ENCODE peak calls at places on chromosomes 2 and 18, in four cellular contexts. P, K, R and F are unnamed samples.

GRCh38 chr2:197183355-197183754 is 127.2 kb downstream of the ANKRD44 start:
- DNase-seq in K (no peak), R (no peak), P (no peak), F (no peak)

GRCh38 chr2:72034353-72035095 is 113.1 kb downstream of the CYP26B1 start:
- DNase-seq in K (no peak), R (no peak), P (no peak), F (peak; percentile 2)

GRCh38 chr2:107384426-107384825 is 442.3 kb upstream of the RGPD4 start:
- DNase-seq in P (no peak), K (no peak), R (no peak), F (no peak)

GRCh38 chr2:241329669-241330615 is 14.2 kb downstream of the SEPTIN2 start:
- DNase-seq in R (no peak), P (peak; percentile 58), K (no peak), F (no peak)

GRCh38 chr2:98664323-98664722 is 55.9 kb downstream of the UNC50 start:
- DNase-seq in P (peak; percentile 88), R (no peak), K (peak; percentile 13), F (no peak)

GRCh38 chr2:26754972-26755670 is 9.0 kb upstream of the SLC35F6 start:
- DNase-seq in R (peak; percentile 60), K (no peak), P (no peak), F (no peak)

GRCh38 chr18:5284808-5285207 is 10.7 kb downstream of the ZBTB14 start:
- DNase-seq in P (no peak), K (no peak), R (no peak), F (no peak)

GRCh38 chr2:176106636-176107539 is at the start of gene HOXD11:
- DNase-seq in P (peak; percentile 70), R (peak; percentile 65), K (no peak), F (no peak)

GRCh38 chr2:120456867-120457266 is 110.9 kb downstream of the INHBB start:
- DNase-seq in K (no peak), P (no peak), R (no peak), F (no peak)

GRCh38 chr2:206276169-206276927 is 1.9 kb downstream of the ZDBF2 start:
- DNase-seq in K (no peak), P (no peak), R (peak; percentile 27), F (no peak)

GRCh38 chr2:105643405-105644173 is 101.1 kb upstream of the NCK2 start:
- DNase-seq in R (no peak), P (no peak), K (no peak), F (no peak)

GRCh38 chr2:237171396-237171795 is 85.7 kb downstream of the COPS8 start:
- DNase-seq in R (no peak), P (peak; percentile 63), K (peak; percentile 19), F (peak; percentile 68)

GRCh38 chr2:54503192-54503591 is 47.1 kb downstream of the SPTBN1 start:
- DNase-seq in K (no peak), P (no peak), R (peak; percentile 80), F (peak; percentile 32)

GRCh38 chr2:64592994-64593655 is 60.6 kb downstream of the SERTAD2 start:
- DNase-seq in R (no peak), P (no peak), K (no peak), F (no peak)

GRCh38 chr2:37378411-37378810 is 34.0 kb downstream of the QPCT start:
- DNase-seq in R (no peak), P (peak; percentile 88), K (peak; percentile 35), F (no peak)

GRCh38 chr18:34972765-34973414 is 68.3 kb upstream of the MAPRE2 start:
- DNase-seq in P (no peak), K (no peak), R (no peak), F (no peak)

GRCh38 chr2:132910432-132910831 is 240.4 kb upstream of the LYPD1 start:
- DNase-seq in P (no peak), K (no peak), R (no peak), F (no peak)

GRCh38 chr2:112879491-112880041 is 31.4 kb upstream of the IL37 start:
- DNase-seq in K (no peak), P (no peak), R (no peak), F (no peak)

GRCh38 chr18:26405190-26405781 is 143.1 kb downstream of the KCTD1 start:
- DNase-seq in R (peak; percentile 48), K (peak; percentile 36), P (peak; percentile 51), F (peak; percentile 51)

GRCh38 chr2:186256540-186256939 is 229.5 kb upstream of the ZC3H15 start:
- DNase-seq in P (peak; percentile 43), R (peak; percentile 42), K (peak; percentile 29), F (peak; percentile 56)

GRCh38 chr2:127638361-127639110 is 7.4 kb upstream of the GPR17 start:
- DNase-seq in K (no peak), R (peak; percentile 17), P (no peak), F (peak; percentile 54)

GRCh38 chr2:162261032-162261945 is 18.0 kb upstream of the FAP start:
- DNase-seq in K (no peak), P (peak; percentile 74), R (no peak), F (no peak)

GRCh38 chr2:130847776-130848517 is 11.2 kb downstream of the ARHGEF4 start:
- DNase-seq in R (no peak), P (no peak), K (no peak), F (no peak)

GRCh38 chr18:30134020-30134419 is 908.5 kb downstream of the DSC3 start:
- DNase-seq in K (no peak), P (no peak), R (no peak), F (no peak)

GRCh38 chr18:12946549-12947354 is 1.1 kb upstream of the SEH1L start:
- DNase-seq in R (peak; percentile 73), P (peak; percentile 52), K (peak; percentile 38), F (peak; percentile 62)

GRCh38 chr2:174341301-174341994 is 6.7 kb downstream of the SP9 start:
- DNase-seq in K (peak; percentile 58), R (peak; percentile 91), P (peak; percentile 73), F (peak; percentile 92)
- TF ChIP-seq EZH2 in K (no peak), R (no peak), P (peak; percentile 83), F (no peak)

GRCh38 chr2:30665761-30666306 is 141.4 kb downstream of the CAPN13 start:
- DNase-seq in R (no peak), P (no peak), K (no peak), F (no peak)

GRCh38 chr2:30663321-30663720 is 143.9 kb downstream of the CAPN13 start:
- DNase-seq in K (no peak), P (no peak), R (no peak), F (no peak)

GRCh38 chr2:30666307-30666874 is 140.9 kb downstream of the CAPN13 start:
- DNase-seq in P (peak; percentile 94), K (no peak), R (no peak), F (peak; percentile 53)

GRCh38 chr2:30663806-30664205 is 143.4 kb downstream of the CAPN13 start:
- DNase-seq in K (no peak), P (no peak), R (no peak), F (no peak)

GRCh38 chr2:30664761-30665358 is 142.4 kb downstream of the CAPN13 start:
- DNase-seq in P (peak; percentile 94), R (no peak), K (peak; percentile 76), F (peak; percentile 59)
- H2AFZ ChIP-seq in P (peak overlapping the region; percentile 82), R (no peak overlapping the region), K (peak overlapping the region; percentile 37), F (no peak overlapping the region)

GRCh38 chr2:138013651-138014050 is 49.4 kb downstream of the HNMT start:
- DNase-seq in K (no peak), P (no peak), R (no peak), F (no peak)
- TF ChIP-seq EZH2 in K (no peak), P (no peak), R (no peak), F (no peak)

GRCh38 chr2:181407171-181407570 is 50.0 kb upstream of the ITGA4 start:
- DNase-seq in K (no peak), P (no peak), R (no peak), F (no peak)

GRCh38 chr2:181399046-181399445 is 58.1 kb upstream of the ITGA4 start:
- DNase-seq in K (no peak), R (peak; percentile 49), P (peak; percentile 44), F (no peak)

DNA sequence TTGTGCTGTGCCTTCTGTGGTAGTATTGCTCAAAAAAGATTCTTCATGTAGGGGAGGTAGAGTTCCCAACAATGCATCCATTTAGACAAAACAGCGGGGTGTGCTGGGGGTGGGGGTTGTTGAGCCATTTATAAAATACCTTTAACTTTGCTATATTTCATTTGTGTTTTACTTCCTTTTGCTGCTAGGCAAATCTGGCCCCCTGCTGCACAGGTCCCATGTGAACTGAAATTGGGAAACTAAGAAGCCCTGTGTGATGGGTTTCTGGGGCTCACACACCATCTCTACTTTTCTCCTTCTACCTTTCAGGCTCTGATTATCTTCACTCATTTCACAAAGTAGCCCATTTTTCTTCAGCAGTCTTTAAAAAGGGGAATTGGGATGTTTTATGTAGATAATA is 52.7 kb upstream of the ITGA4 start:
- DNase-seq in P (no peak), K (no peak), R (no peak), F (no peak)
- H2AFZ ChIP-seq in P (no peak overlapping the region), K (no peak overlapping the region), R (no peak overlapping the region), F (no peak overlapping the region)

GRCh38 chr2:231397011-231397927 is 1.8 kb downstream of the B3GNT7 start:
- DNase-seq in P (peak; percentile 21), R (no peak), K (no peak), F (no peak)

GRCh38 chr2:231394201-231395141 is 1.0 kb upstream of the B3GNT7 start:
- DNase-seq in P (no peak), K (no peak), R (peak; percentile 61), F (peak; percentile 39)

GRCh38 chr2:231397928-231398294 is 2.4 kb downstream of the B3GNT7 start:
- DNase-seq in P (no peak), R (no peak), K (no peak), F (no peak)

GRCh38 chr2:231395188-231396057 is at the start of gene B3GNT7:
- DNase-seq in R (peak; percentile 61), P (no peak), K (no peak), F (peak; percentile 55)

DNA sequence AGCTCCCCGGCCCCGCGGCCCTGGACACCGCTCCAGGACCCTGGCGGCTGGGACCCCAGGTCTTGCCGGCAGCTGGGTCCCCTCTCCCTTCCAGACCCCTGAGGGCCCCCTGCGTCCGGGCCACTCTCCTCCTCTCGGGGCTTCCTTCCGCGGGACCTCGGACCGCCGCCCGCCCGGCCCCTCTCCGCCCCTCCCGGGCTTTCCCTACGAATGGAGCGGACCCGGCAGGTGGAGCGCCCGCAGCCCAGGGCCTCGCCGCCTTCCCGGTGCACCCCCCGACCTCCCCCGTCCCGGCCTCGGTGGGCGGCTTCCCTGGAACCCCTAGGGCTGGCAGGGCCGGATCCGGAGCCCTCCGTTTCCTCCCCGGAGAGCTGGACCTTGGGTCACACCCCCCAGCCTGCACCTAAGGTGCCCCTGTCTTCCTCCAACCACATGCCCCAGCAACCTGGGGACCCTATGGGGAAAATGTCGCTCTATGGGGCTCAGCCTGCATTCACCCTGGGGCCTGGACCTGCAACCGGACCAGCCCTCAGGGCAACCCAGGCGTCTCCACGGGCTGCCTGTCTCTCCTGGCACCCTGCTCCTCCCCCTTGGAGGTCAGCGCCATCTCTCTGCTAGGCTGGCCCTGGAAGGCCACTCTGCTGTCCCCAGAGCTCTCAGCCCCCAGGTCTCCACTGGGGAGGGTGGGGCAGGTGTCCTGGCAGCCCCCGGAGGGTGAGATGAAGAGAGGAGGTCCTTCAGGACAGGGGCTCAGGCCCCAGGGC is 730 bp downstream of the B3GNT7 start:
- DNase-seq in P (no peak), R (no peak), K (no peak), F (no peak)
- TF ChIP-seq EZH2 in P (peak; percentile 34), R (peak; percentile 81), K (no peak), F (peak; percentile 8)

DNA sequence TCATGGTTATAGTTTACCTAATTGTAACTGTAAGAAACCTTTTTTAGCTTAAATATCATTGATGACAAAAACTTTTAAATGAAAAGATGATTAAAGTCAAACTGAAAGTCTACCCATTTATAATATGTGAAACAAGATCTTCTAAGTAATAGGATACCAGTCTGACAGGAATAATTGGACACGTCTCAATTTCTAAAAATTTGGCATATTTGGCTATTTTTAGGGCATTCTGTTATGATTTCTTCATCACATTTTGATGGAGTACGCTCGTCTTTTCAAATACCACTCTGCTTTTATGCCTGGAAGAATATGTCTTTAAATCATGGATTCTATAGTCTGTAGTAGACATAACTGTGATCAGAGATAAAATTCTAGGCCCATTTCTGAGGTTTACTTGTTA is 1.3 kb downstream of the R3HDM1 start:
- DNase-seq in K (no peak), P (no peak), R (no peak), F (no peak)
- H2AFZ ChIP-seq in K (no peak overlapping the region), P (peak overlapping the region; percentile 59), R (no peak overlapping the region), F (peak overlapping the region; percentile 82)